ENCODE peak calls at places on chromosomes 2 and 18, in four cellular contexts. W is adrenal gland, Y is OCI-LY7, E is neural progenitor cell. T is an unnamed sample. For H3K4me1, the result is how much of the 10 kb centered on the place peaks cover.

GRCh38 chr18:68623342-68623741 is 91.6 kb downstream of the TMX3 start:
- DNase-seq in W (peak), Y (peak), E (peak), T (peak)

GRCh38 chr2:77457665-77458064 is 64.5 kb downstream of the LRRTM4 start:
- DNase-seq in W (no peak), Y (no peak), E (no peak), T (no peak)

GRCh38 chr2:41197781-41198180 is 745.9 kb upstream of the SLC8A1 start:
- DNase-seq in W (no peak), Y (no peak), E (peak), T (no peak)

GRCh38 chr2:108988076-108988795 is 784 bp downstream of the EDAR start:
- DNase-seq in W (no peak), Y (no peak), E (no peak), T (no peak)

GRCh38 chr2:226087505-226088365 is 688.2 kb downstream of the NYAP2 start:
- DNase-seq in W (no peak), Y (no peak), E (no peak), T (no peak)

GRCh38 chr2:39603436-39603835 is 62.3 kb upstream of the TMEM178A start:
- DNase-seq in W (no peak), Y (no peak), E (no peak), T (no peak)

GRCh38 chr18:78972385-78972918 is 7.2 kb upstream of the SALL3 start:
- DNase-seq in W (no peak), Y (no peak), E (no peak), T (no peak)

GRCh38 chr2:234288974-234289455 is 207.9 kb downstream of the ARL4C start:
- DNase-seq in W (peak), Y (peak), E (peak), T (peak)

GRCh38 chr2:46871976-46872381 is 43.6 kb downstream of the MCFD2 start:
- DNase-seq in W (no peak), Y (no peak), E (no peak), T (no peak)

GRCh38 chr18:32889620-32890593 is 117.1 kb upstream of the KLHL14 start:
- DNase-seq in W (no peak), Y (no peak), E (peak), T (peak)

DNA sequence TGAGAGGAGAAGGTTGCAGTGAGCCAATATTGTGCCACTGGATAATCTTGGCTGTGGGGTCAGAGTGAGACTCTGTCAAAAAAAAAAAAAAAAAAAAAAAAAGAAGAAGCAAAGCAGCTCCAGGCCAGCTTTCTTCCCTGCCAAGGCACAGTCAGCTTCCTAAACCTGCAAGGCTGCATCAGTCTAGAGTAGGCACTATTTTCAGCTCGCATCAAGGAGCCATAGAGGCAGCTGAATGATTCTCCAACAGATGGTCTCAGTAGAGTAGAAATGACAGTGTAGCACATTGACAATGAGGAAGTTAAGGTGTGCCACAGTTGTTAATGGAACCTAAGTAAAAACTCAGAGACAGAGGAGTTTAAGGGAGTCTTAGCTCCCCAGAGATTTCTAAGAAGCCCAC is 35.6 kb downstream of the BMP10 start:
- DNase-seq in W (no peak), Y (peak), E (no peak), T (no peak)
- H3K4me1 ChIP-seq in W (under half), Y (half or more), E (under half), T (under half)

DNA sequence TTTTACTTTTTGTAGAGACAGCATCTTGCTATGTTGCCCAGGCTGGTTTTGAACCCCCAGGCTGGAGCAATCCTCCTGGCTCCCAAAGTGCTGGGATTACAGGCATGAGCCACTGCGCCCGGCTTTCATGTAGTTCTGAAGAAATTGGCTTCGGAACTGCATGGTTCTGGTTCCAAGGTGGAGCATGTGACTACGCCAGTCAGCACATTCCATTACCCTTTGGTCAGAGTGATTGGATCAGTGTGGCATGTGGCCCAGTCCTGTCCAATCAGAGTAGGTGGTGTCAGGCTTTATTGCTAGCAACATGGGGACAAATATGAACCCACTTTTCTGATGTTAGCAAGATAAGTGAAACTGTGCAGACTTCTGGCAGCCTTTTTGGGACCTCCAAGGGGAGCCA is 16.3 kb upstream of the ATOH8 start:
- DNase-seq in W (peak), Y (no peak), E (no peak), T (no peak)
- H3K4me1 ChIP-seq in W (under half), Y (under half), E (under half), T (under half)

DNA sequence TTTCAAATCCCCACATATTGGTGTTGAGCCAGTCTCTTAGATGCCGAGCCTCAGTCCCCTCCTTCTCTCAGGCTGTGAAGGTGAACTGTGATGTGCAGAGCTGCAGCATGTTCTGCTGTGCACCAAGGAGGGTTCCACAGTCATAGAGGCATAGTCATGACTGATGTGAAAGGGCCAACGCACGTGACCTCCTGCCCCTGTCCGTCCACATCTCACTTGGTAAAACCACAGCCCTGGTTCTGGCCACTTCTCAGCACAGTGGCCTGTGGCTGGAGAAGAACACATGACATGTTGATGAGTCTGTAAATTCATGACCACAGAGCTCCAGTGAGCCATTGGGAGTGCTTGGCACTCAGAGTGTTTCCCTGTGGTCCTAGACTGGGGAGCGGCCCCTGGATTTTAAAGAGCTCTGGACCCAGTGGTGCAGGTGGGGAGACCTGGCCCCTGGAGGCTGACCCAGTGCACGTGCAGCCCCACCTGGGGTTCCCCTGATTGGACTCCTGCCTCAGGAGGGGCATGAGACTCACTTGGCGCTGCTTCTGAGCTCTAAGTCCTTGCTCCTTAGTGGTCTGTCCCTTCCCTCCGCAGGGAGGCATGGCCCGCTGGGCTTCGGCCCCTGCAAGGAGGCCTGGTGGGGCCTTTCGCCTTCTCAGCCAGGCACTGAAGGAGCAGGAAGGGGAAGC is 25.3 kb downstream of the INPP4A start:
- DNase-seq in W (no peak), Y (no peak), E (no peak), T (no peak)
- H3K4me1 ChIP-seq in W (under half), Y (under half), E (under half), T (under half)

GRCh38 chr2:64636105-64636873 is 17.4 kb downstream of the SERTAD2 start:
- DNase-seq in W (no peak), Y (peak), E (no peak), T (no peak)

GRCh38 chr2:64637000-64637628 is 16.6 kb downstream of the SERTAD2 start:
- DNase-seq in W (no peak), Y (peak), E (no peak), T (no peak)

GRCh38 chr2:64639691-64640090 is 14.0 kb downstream of the SERTAD2 start:
- DNase-seq in W (no peak), Y (no peak), E (no peak), T (no peak)

GRCh38 chr2:64638502-64639120 is 15.1 kb downstream of the SERTAD2 start:
- DNase-seq in W (no peak), Y (no peak), E (no peak), T (no peak)

GRCh38 chr2:64637931-64638330 is 15.8 kb downstream of the SERTAD2 start:
- DNase-seq in W (peak), Y (no peak), E (no peak), T (no peak)
- H3K4me1 ChIP-seq in W (under half), Y (half or more), E (half or more), T (under half)